ENCODE peak calls at places on chromosomes 6 and 20, in seven cellular contexts. Q, B, L, M, P, C and Z are unnamed samples.

GRCh38 chr6:22442826-22443225 is 126.5 kb upstream of the HDGFL1 start:
- DNase-seq in P (no peak), L (peak), M (peak), B (no peak), Q (peak), C (no peak), Z (peak)

GRCh38 chr6:169810066-169810989 is 58.9 kb downstream of the ERMARD start:
- DNase-seq in Q (no peak), P (peak), C (no peak), M (no peak), L (no peak), B (no peak), Z (no peak)

GRCh38 chr6:31470801-31471200 is 27.1 kb upstream of the MICB start:
- DNase-seq in P (no peak), L (no peak), Q (no peak), C (no peak), M (no peak), B (no peak), Z (no peak)

GRCh38 chr20:49276895-49277785 is 717 bp downstream of the ZNFX1 start:
- DNase-seq in Q (no peak), C (no peak), M (no peak), P (peak), B (no peak), L (no peak), Z (no peak)

GRCh38 chr6:106097368-106098231 is 11.5 kb downstream of the PRDM1 start:
- DNase-seq in L (peak), B (peak), C (no peak), P (no peak), M (peak), Q (peak), Z (peak)

GRCh38 chr6:43865947-43866346 is 95.9 kb downstream of the VEGFA start:
- DNase-seq in Q (no peak), C (no peak), B (no peak), P (no peak), L (no peak), M (no peak), Z (no peak)

GRCh38 chr6:15344831-15345230 is 99.0 kb downstream of the JARID2 start:
- DNase-seq in M (no peak), P (no peak), Q (no peak), B (no peak), C (no peak), L (no peak), Z (no peak)

GRCh38 chr6:118761643-118762042 is 110.3 kb upstream of the CEP85L start:
- DNase-seq in M (no peak), L (no peak), C (no peak), B (no peak), Q (no peak), P (no peak), Z (no peak)

GRCh38 chr6:13924146-13924948 is 405 bp upstream of the RNF182 start:
- DNase-seq in C (peak), P (no peak), M (peak), L (no peak), Q (peak), B (peak), Z (peak)

GRCh38 chr6:122400121-122400450 is 634 bp downstream of the HSF2 start:
- DNase-seq in M (no peak), B (no peak), P (no peak), Q (no peak), C (no peak), L (no peak), Z (no peak)

GRCh38 chr6:40159865-40160264 is 225.6 kb upstream of the MOCS1 start:
- DNase-seq in B (no peak), Q (no peak), M (no peak), C (no peak), L (no peak), P (no peak), Z (no peak)

GRCh38 chr20:12595841-12596240 is 412.9 kb upstream of the SPTLC3 start:
- DNase-seq in L (no peak), B (no peak), P (no peak), M (no peak), C (no peak), Q (no peak), Z (no peak)

GRCh38 chr6:3405679-3406078 is 51.2 kb downstream of the SLC22A23 start:
- DNase-seq in B (peak), Q (peak), P (no peak), M (peak), C (no peak), L (peak), Z (peak)

GRCh38 chr6:67663105-67663895 is 971.8 kb upstream of the ADGRB3 start:
- DNase-seq in L (no peak), P (no peak), B (no peak), M (no peak), C (no peak), Q (no peak), Z (no peak)

GRCh38 chr6:143097224-143097795 is 36.6 kb downstream of the AIG1 start:
- DNase-seq in M (peak), L (peak), Q (no peak), P (no peak), B (no peak), C (no peak), Z (peak)

DNA sequence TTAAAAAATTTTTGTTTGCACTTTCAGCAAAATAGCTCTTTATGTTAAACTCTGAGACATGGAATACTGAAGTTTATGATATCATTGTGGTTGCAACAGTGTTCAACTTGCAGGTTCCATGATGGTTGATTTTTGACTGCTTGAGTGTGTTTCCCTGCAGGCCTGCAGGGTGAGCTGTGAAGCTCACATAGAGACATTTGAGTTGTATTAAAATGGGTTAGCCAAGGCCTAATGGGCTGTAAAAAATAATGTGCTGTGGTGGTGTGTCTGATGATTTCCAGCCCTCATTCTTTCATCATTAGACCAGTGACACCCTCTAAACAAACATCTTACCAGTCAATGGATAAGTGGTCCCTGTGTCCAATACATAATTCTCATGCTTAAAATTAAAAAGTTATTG is 321.4 kb downstream of the FARS2 start:
- DNase-seq in P (no peak), C (no peak), B (no peak), M (no peak), L (no peak), Q (no peak), Z (peak)
- TF ChIP-seq CTCF in P (no peak), C (no peak), B (no peak), M (no peak), L (no peak), Q (peak), Z (peak)

GRCh38 chr20:58565461-58566175 is 50.4 kb upstream of the APCDD1L start:
- DNase-seq in P (no peak), M (no peak), C (no peak), L (no peak), Q (no peak), B (no peak), Z (no peak)
- H3K4me3 ChIP-seq in P (no peak), M (no peak), C (no peak), L (no peak), Q (no peak), B (no peak), Z (no peak)

GRCh38 chr20:25323486-25324246 is 67.0 kb downstream of the ABHD12 start:
- DNase-seq in C (no peak), L (no peak), P (no peak), M (no peak), B (no peak), Q (no peak), Z (no peak)

GRCh38 chr20:25320035-25320800 is 70.4 kb downstream of the ABHD12 start:
- DNase-seq in C (peak), B (no peak), Q (no peak), P (no peak), M (no peak), L (no peak), Z (no peak)

GRCh38 chr20:25319241-25320034 is 71.2 kb downstream of the ABHD12 start:
- DNase-seq in Q (no peak), C (peak), M (no peak), B (no peak), L (no peak), P (no peak), Z (no peak)

GRCh38 chr20:25321991-25322390 is 68.6 kb downstream of the ABHD12 start:
- DNase-seq in P (no peak), B (no peak), C (no peak), L (no peak), Q (no peak), M (no peak), Z (no peak)

DNA sequence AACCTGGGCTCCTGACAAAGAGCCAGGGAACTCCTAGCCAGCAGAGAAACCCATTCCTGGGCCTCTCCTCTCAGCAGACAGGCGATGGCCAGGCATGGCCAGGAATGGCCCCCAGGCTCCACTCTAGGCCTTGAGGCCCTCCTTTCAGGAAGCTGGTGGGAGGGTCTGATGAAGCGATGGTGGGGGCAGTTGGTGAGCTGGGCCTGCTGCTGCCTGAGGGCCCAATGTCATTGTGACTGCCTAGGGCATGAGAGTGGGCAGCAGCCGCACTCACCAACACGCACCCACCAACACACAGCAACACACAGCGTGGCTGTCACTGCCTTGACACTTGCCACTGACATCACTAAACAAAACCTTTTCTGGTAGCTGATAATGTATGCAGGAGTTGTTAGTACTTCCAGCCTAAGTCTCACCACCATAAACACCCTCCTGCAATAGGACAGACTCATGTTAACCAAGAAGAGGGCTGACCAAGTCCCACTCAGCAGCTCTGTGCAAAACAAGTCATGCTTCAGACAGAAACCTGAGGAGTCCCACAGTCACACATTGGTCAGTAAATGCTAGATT is 69.3 kb downstream of the ABHD12 start:
- DNase-seq in P (no peak), B (no peak), C (no peak), Q (no peak), L (no peak), M (no peak), Z (no peak)
- TF ChIP-seq CTCF in P (no peak), B (no peak), C (no peak), Q (no peak), L (no peak), M (no peak), Z (no peak)

GRCh38 chr20:33034901-33035492 is 3.5 kb downstream of the BPIFB6 start:
- DNase-seq in C (no peak), P (no peak), L (no peak), Q (no peak), B (no peak), M (no peak), Z (no peak)
- H3K4me3 ChIP-seq in C (no peak), P (no peak), L (no peak), Q (no peak), B (no peak), M (no peak), Z (no peak)

GRCh38 chr20:35062478-35062877 is 30.1 kb downstream of the TRPC4AP start:
- DNase-seq in C (no peak), B (no peak), P (no peak), Q (no peak), M (no peak), L (no peak), Z (no peak)
- TF ChIP-seq CTCF in C (no peak), B (no peak), P (no peak), Q (no peak), M (no peak), L (no peak), Z (no peak)

DNA sequence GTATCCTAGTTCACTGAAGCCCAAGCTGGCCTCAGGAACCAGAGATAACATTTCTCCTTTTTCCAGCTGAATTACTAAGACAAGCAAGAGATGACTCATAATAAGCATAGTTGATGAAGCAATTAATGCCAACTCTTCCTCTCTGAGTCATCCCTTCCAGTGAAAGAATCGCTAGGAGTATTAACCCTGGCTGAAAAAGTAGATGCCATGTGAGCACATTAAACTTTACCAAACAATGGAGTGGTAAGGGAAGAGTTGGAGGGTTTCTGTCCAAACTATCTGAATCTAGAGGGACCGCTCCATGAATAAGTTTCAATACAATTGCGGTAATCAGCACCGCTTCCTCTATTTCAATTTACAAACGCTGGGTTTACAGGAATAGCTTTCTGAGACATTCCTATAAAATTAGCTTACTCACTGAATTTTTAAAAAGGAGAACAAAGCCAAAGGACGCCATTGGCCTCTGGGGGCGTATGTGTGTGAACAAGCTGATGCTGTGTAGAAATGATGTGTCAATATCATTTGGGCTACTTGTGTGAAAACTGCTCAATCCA is 48.3 kb downstream of the ATXN1 start:
- DNase-seq in L (peak), M (peak), P (no peak), C (no peak), B (peak), Q (peak), Z (peak)
- H3K4me3 ChIP-seq in L (peak), M (no peak), P (no peak), C (no peak), B (no peak), Q (peak), Z (no peak)